ENCODE peak calls at places on chromosomes 12 and 14, in nine cellular contexts. H is SW480, R is AG08396, Z is AG09309, X is NCI-H69, L is iPS-NIHi11, B is HCT116, P is iris pigment epithelial cell, K is heart right ventricle. Y is an unnamed sample.

GRCh38 chr14:57533214-57533613 is 39.6 kb upstream of the CCDC198 start:
- DNase-seq in H (peak; percentile 4), B (peak; percentile 22), R (peak; percentile 6), X (peak; percentile 37), K (no peak), Z (no peak), L (no peak), P (peak; percentile 28), Y (no peak)

GRCh38 chr12:6337958-6338406 is 3.9 kb downstream of the TNFRSF1A start:
- DNase-seq in K (no peak), P (peak; percentile 52), L (no peak), H (no peak), R (no peak), X (no peak), B (no peak), Z (no peak), Y (no peak)

GRCh38 chr12:70724444-70724843 is 87.2 kb upstream of the PTPRB start:
- DNase-seq in X (peak; percentile 4), R (no peak), K (no peak), Z (no peak), H (peak; percentile 3), L (peak; percentile 45), P (peak; percentile 36), B (peak; percentile 35), Y (no peak)

GRCh38 chr12:49325606-49326005 is 2.6 kb downstream of the TROAP start:
- DNase-seq in P (no peak), Z (no peak), X (no peak), B (no peak), H (no peak), R (no peak), L (no peak), K (no peak), Y (no peak)

GRCh38 chr12:74490390-74491064 is 47.1 kb upstream of the ATXN7L3B start:
- DNase-seq in R (no peak), X (no peak), Z (no peak), P (no peak), K (no peak), L (no peak), B (no peak), H (no peak), Y (no peak)

GRCh38 chr14:34715108-34715863 is 893 bp upstream of the CFL2 start:
- DNase-seq in P (no peak), L (no peak), Z (no peak), X (no peak), H (no peak), R (no peak), K (no peak), B (no peak), Y (no peak)

GRCh38 chr12:120264511-120265202 is 873 bp downstream of the PXN start:
- DNase-seq in P (no peak), B (no peak), L (no peak), K (peak; percentile 27), R (no peak), Z (no peak), X (peak; percentile 31), H (no peak), Y (no peak)

GRCh38 chr14:30270200-30271161 is 288.5 kb upstream of the G2E3 start:
- DNase-seq in B (peak; percentile 55), P (peak; percentile 85), K (peak; percentile 76), X (peak; percentile 98), Z (peak; percentile 25), R (peak; percentile 78), L (peak; percentile 81), H (peak; percentile 56), Y (peak; percentile 2)

GRCh38 chr12:127144770-127145169 is 1122.2 kb upstream of the TMEM132C start:
- DNase-seq in B (no peak), K (no peak), X (no peak), R (no peak), P (no peak), Z (no peak), H (no peak), L (no peak), Y (no peak)

GRCh38 chr12:19080918-19081317 is 48.6 kb upstream of the PLEKHA5 start:
- DNase-seq in Z (no peak), R (no peak), B (no peak), L (no peak), P (no peak), K (no peak), H (no peak), X (no peak), Y (no peak)

GRCh38 chr12:49296836-49297694 is 2.1 kb downstream of the PRPH start:
- DNase-seq in K (no peak), B (peak; percentile 62), P (no peak), R (no peak), L (peak; percentile 89), H (peak; percentile 84), X (peak; percentile 89), Z (no peak), Y (no peak)

GRCh38 chr14:54040851-54041250 is 84.2 kb upstream of the BMP4 start:
- DNase-seq in P (peak; percentile 42), L (no peak), R (no peak), X (no peak), K (no peak), H (no peak), B (no peak), Z (no peak), Y (no peak)